ENCODE peak calls at places on chromosomes 13 and 19, in seven cellular contexts. S, I, Z, F, E, K and A are unnamed samples.

GRCh38 chr13:43196171-43196611 is 172.8 kb downstream of the DNAJC15 start:
- DNase-seq in K (peak; percentile 53), I (no peak), F (peak; percentile 8), E (no peak), Z (peak; percentile 23), S (no peak), A (peak; percentile 68)

GRCh38 chr13:84446972-84447700 is 564.9 kb upstream of the SLITRK1 start:
- DNase-seq in Z (no peak), S (no peak), E (no peak), I (no peak), K (peak; percentile 43), F (no peak), A (no peak)

GRCh38 chr19:33402421-33403220 is 29.1 kb downstream of the CEBPG start:
- DNase-seq in Z (no peak), E (peak; percentile 36), K (no peak), F (no peak), S (no peak), I (no peak), A (peak; percentile 61)

GRCh38 chr13:72246396-72246795 is 379.4 kb upstream of the DACH1 start:
- DNase-seq in Z (no peak), S (no peak), K (no peak), I (no peak), E (no peak), F (no peak), A (no peak)

GRCh38 chr13:87680298-87680697 is 9.1 kb downstream of the SLITRK5 start:
- DNase-seq in E (peak; percentile 23), I (no peak), K (peak; percentile 15), S (no peak), F (no peak), Z (no peak), A (no peak)

GRCh38 chr13:51328488-51328887 is 11.0 kb upstream of the SERPINE3 start:
- DNase-seq in K (no peak), E (peak; percentile 8), Z (no peak), F (no peak), S (no peak), I (no peak), A (no peak)

GRCh38 chr13:27005976-27006518 is 165.6 kb downstream of the USP12 start:
- DNase-seq in K (no peak), Z (no peak), F (no peak), E (no peak), I (no peak), S (no peak), A (peak; percentile 58)

GRCh38 chr19:5083547-5083965 is 114.6 kb downstream of the KDM4B start:
- DNase-seq in I (peak; percentile 41), E (no peak), K (no peak), Z (peak; percentile 51), F (no peak), S (no peak), A (peak; percentile 78)

GRCh38 chr19:5714819-5715218 is 5.1 kb downstream of the LONP1 start:
- DNase-seq in K (no peak), F (no peak), Z (no peak), S (no peak), E (no peak), I (no peak), A (no peak)

GRCh38 chr13:106302011-106302410 is 233.5 kb downstream of the EFNB2 start:
- DNase-seq in I (no peak), F (no peak), K (no peak), S (no peak), Z (no peak), E (no peak), A (no peak)

GRCh38 chr13:106100261-106100919 is 435.1 kb downstream of the EFNB2 start:
- DNase-seq in Z (no peak), K (no peak), F (no peak), I (no peak), S (no peak), E (peak; percentile 95), A (no peak)

GRCh38 chr19:54653181-54653809 is 9.5 kb upstream of the LILRB4 start:
- DNase-seq in I (no peak), F (peak; percentile 7), Z (no peak), E (peak; percentile 16), S (no peak), K (peak; percentile 19), A (no peak)

DNA sequence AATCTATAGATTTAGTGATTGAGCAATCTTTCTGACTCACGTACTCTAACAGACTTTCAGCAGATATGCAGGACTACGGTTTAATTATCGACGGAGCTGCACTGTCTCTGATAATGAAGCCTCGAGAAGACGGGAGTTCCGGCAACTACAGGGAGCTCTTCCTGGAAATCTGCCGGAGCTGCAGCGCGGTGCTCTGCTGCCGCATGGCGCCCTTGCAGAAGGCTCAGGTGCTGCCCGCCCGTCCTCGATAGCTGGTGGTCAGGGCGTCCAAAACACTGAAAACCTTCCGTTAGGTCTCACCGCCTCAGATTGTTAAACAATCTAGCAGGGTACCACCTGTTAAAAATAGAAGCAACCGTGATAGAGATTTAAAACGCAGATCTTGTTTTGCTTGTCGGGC is 113.2 kb upstream of the MCF2L start:
- DNase-seq in E (no peak), F (no peak), I (no peak), S (no peak), K (no peak), Z (no peak), A (no peak)
- TF ChIP-seq CTCF in E (no peak), F (no peak), I (no peak), S (no peak), K (no peak), Z (no peak), A (no peak)

GRCh38 chr13:30736921-30737320 is 1.6 kb downstream of the ALOX5AP start:
- DNase-seq in S (no peak), E (no peak), F (no peak), I (no peak), Z (no peak), K (no peak), A (no peak)

GRCh38 chr13:30736461-30736860 is 1.1 kb downstream of the ALOX5AP start:
- DNase-seq in S (no peak), K (no peak), I (no peak), E (no peak), Z (no peak), F (no peak), A (no peak)

GRCh38 chr13:30738946-30739528 is 3.7 kb downstream of the ALOX5AP start:
- DNase-seq in K (no peak), E (no peak), F (no peak), S (no peak), Z (no peak), I (no peak), A (no peak)

GRCh38 chr13:30738526-30738925 is 3.2 kb downstream of the ALOX5AP start:
- DNase-seq in S (no peak), F (no peak), K (no peak), I (no peak), E (no peak), Z (no peak), A (no peak)

GRCh38 chr13:30737511-30738342 is 2.4 kb downstream of the ALOX5AP start:
- DNase-seq in Z (no peak), K (no peak), S (no peak), F (no peak), I (no peak), E (no peak), A (no peak)
- H3K4me1 ChIP-seq in Z (no peaks in the 10 kb centered on the region), K (peaks cover 11% of the 10 kb centered on the region), S (peaks cover 55% of the 10 kb centered on the region), F (peaks cover 16% of the 10 kb centered on the region), I (peaks cover 7% of the 10 kb centered on the region), E (peaks cover 16% of the 10 kb centered on the region), A (no peaks in the 10 kb centered on the region)

DNA sequence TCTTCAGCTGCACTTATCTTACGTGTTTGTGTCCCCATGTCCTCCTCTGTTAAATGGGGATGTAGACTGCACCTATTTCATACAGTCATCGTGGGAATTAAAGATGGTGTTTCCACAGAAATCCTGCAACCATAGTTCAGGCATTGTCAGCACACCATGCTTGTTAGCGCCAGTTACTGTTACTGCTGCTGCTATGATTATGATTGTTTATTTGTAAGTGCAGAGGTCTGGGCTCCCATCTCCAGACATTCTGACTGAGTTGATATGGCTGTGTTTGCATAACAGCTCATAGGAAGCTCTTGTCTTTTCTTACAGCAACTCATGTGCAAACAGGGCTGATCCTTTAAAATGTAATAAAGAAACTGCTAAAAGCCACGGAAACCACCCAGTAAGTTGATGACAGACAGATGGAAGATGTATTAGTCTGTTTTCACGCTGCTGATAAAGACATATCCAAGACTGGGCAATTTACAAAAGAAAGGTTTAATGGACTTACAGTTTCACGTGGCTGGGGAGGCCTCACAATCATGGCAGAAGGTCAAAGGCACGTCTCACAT is 1.8 kb downstream of the ZSCAN5A start:
- DNase-seq in I (no peak), F (no peak), K (no peak), E (no peak), S (no peak), Z (no peak), A (no peak)
- TF ChIP-seq CTCF in I (no peak), F (no peak), K (no peak), E (no peak), S (no peak), Z (no peak), A (no peak)

GRCh38 chr19:16382775-16383543 is 58.3 kb downstream of the KLF2 start:
- DNase-seq in K (peak; percentile 89), S (peak; percentile 81), F (peak; percentile 85), E (peak; percentile 75), I (peak; percentile 92), Z (peak; percentile 89), A (peak; percentile 95)

GRCh38 chr19:16383584-16384161 is 59.0 kb downstream of the KLF2 start:
- DNase-seq in E (no peak), F (no peak), K (no peak), I (no peak), Z (no peak), S (no peak), A (peak; percentile 71)

GRCh38 chr19:16385821-16386220 is 61.2 kb downstream of the KLF2 start:
- DNase-seq in K (no peak), S (no peak), E (no peak), Z (no peak), F (no peak), I (no peak), A (no peak)

GRCh38 chr19:16385296-16385695 is 60.7 kb downstream of the KLF2 start:
- DNase-seq in E (no peak), Z (no peak), K (no peak), I (no peak), F (no peak), S (no peak), A (peak; percentile 52)

GRCh38 chr19:16384688-16385087 is 60.1 kb downstream of the KLF2 start:
- DNase-seq in I (no peak), F (no peak), K (no peak), Z (peak; percentile 44), S (no peak), E (no peak), A (peak; percentile 60)
- H3K4me1 ChIP-seq in I (peaks cover 46% of the 10 kb centered on the region), F (peaks cover 2% of the 10 kb centered on the region), K (peaks cover 11% of the 10 kb centered on the region), Z (peaks cover 42% of the 10 kb centered on the region), S (peaks cover 48% of the 10 kb centered on the region), E (no peaks in the 10 kb centered on the region), A (no peaks in the 10 kb centered on the region)

DNA sequence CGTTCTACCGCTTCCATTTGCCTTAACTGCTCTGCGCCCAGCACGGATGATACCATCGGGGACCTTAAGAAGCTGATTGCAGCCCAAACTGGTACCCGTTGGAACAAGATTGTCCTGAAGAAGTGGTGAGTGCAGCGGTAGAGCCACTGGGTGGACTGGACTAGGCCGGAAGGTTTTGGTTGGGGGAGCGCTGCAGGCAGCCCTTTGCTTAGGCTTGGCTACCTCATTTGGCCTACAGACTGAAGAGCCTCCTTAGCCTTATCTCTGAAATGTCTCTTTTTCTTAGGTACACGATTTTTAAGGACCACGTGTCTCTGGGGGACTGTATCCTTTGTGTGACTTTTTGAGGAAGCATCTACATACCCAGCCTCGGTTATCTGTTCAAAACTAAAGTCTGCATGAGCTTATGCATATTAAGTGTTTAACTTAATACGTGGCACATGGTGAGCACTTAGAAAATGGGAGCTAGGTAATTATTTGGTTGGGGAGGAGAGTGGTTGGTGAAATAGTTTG is 889 bp downstream of the UBL5 start:
- DNase-seq in K (no peak), E (no peak), S (no peak), Z (no peak), I (no peak), F (no peak), A (no peak)
- TF ChIP-seq CTCF in K (no peak), E (no peak), S (no peak), Z (no peak), I (no peak), F (no peak), A (no peak)

GRCh38 chr19:41323430-41324125 is 13.6 kb downstream of the CCDC97 start:
- DNase-seq in E (no peak), S (no peak), Z (peak; percentile 81), F (peak; percentile 98), I (peak; percentile 68), K (peak; percentile 97), A (peak; percentile 90)
- H3K4me1 ChIP-seq in E (peaks cover 43% of the 10 kb centered on the region), S (peaks cover 50% of the 10 kb centered on the region), Z (peaks cover 57% of the 10 kb centered on the region), F (peaks cover 58% of the 10 kb centered on the region), I (peaks cover 75% of the 10 kb centered on the region), K (peaks cover 63% of the 10 kb centered on the region), A (peaks cover 69% of the 10 kb centered on the region)